ENCODE peak calls at places on chromosomes 13 and 19, in six cellular contexts. O, E, Y, D, Z and P are unnamed samples.

GRCh38 chr13:30371649-30372265 is 50.5 kb upstream of the UBE2L5 start:
- DNase-seq in O (no peak), E (no peak), Y (peak), D (peak), Z (peak), P (peak)

GRCh38 chr13:43831088-43831487 is 44.3 kb upstream of the ENOX1 start:
- DNase-seq in O (no peak), E (no peak), Y (no peak), D (no peak), Z (no peak), P (no peak)

GRCh38 chr19:4831351-4832340 is at the start of gene TICAM1:
- DNase-seq in O (peak), E (no peak), Y (peak), D (peak), Z (peak), P (peak)

GRCh38 chr19:58400638-58400915 is 5.1 kb downstream of the RNF225 start:
- DNase-seq in O (no peak), E (no peak), Y (no peak), D (no peak), Z (no peak), P (no peak)

GRCh38 chr13:48559638-48560320 is 26.9 kb upstream of the RCBTB2 start:
- DNase-seq in O (no peak), E (no peak), Y (no peak), D (no peak), Z (no peak), P (no peak)

GRCh38 chr13:94121686-94122085 is 357.8 kb downstream of the DCT start:
- DNase-seq in O (no peak), E (no peak), Y (no peak), D (no peak), Z (no peak), P (no peak)

GRCh38 chr13:110302986-110303385 is 4.0 kb downstream of the COL4A1 start:
- DNase-seq in O (no peak), E (no peak), Y (no peak), D (no peak), Z (no peak), P (no peak)

GRCh38 chr19:28980236-28980868 is 232.6 kb downstream of the UQCRFS1 start:
- DNase-seq in O (no peak), E (no peak), Y (no peak), D (no peak), Z (peak), P (no peak)

GRCh38 chr19:19053508-19054314 is 10.1 kb upstream of the SLC25A42 start:
- DNase-seq in O (peak), E (peak), Y (peak), D (peak), Z (peak), P (no peak)

GRCh38 chr13:92460479-92460878 is 766.1 kb upstream of the GPC6 start:
- DNase-seq in O (no peak), E (no peak), Y (no peak), D (no peak), Z (no peak), P (no peak)

GRCh38 chr13:40152145-40152544 is 496.7 kb downstream of the COG6 start:
- DNase-seq in O (no peak), E (no peak), Y (no peak), D (no peak), Z (peak), P (no peak)

GRCh38 chr19:7917292-7918061 is 2.7 kb upstream of the SNAPC2 start:
- DNase-seq in O (no peak), E (peak), Y (peak), D (peak), Z (peak), P (no peak)

GRCh38 chr13:74930402-74931165 is 551.4 kb downstream of the TBC1D4 start:
- DNase-seq in O (no peak), E (no peak), Y (no peak), D (no peak), Z (no peak), P (no peak)

GRCh38 chr13:44921931-44922758 is 67.1 kb downstream of the NUFIP1 start:
- DNase-seq in O (peak), E (no peak), Y (no peak), D (no peak), Z (peak), P (peak)

GRCh38 chr19:468587-469256 is 7.9 kb upstream of the SHC2 start:
- DNase-seq in O (no peak), E (no peak), Y (no peak), D (no peak), Z (no peak), P (no peak)

GRCh38 chr19:55369651-55370304 is 485 bp downstream of the IL11 start:
- DNase-seq in O (no peak), E (peak), Y (peak), D (no peak), Z (peak), P (peak)

GRCh38 chr13:106919638-106920037 is 351.7 kb upstream of the ARGLU1 start:
- DNase-seq in O (peak), E (no peak), Y (no peak), D (no peak), Z (no peak), P (no peak)

GRCh38 chr19:4077800-4078683 is 11.3 kb upstream of the ZBTB7A start:
- DNase-seq in O (peak), E (no peak), Y (peak), D (no peak), Z (no peak), P (no peak)

GRCh38 chr19:10800488-10800887 is 35.5 kb downstream of the TMED1 start:
- DNase-seq in O (peak), E (no peak), Y (no peak), D (no peak), Z (no peak), P (no peak)

GRCh38 chr13:51728972-51729371 is 75.0 kb downstream of the DHRS12 start:
- DNase-seq in O (no peak), E (no peak), Y (no peak), D (no peak), Z (no peak), P (no peak)

GRCh38 chr13:77697208-77698103 is at the start of gene SLAIN1:
- DNase-seq in O (peak), E (peak), Y (peak), D (peak), Z (peak), P (peak)